ENCODE peak calls at places on chromosomes 13 and 19, in six cellular contexts. E is HL-60; W is CD4-positive, alpha-beta T cell; D is progenitor cell of endocrine pancreas; O is heart right ventricle; K is lower leg skin. H is an unnamed sample.

GRCh38 chr19:28606269-28607032 is 606.5 kb downstream of the UQCRFS1 start:
- DNase-seq in O (no peak), D (no peak), K (no peak), E (no peak), W (no peak), H (no peak)

GRCh38 chr13:32880636-32881035 is 135.6 kb upstream of the KL start:
- DNase-seq in D (no peak), W (no peak), O (no peak), E (no peak), K (no peak), H (no peak)

GRCh38 chr19:3275068-3275582 is 50.7 kb downstream of the CELF5 start:
- DNase-seq in O (no peak), E (no peak), D (peak; percentile 49), K (no peak), W (no peak), H (no peak)

GRCh38 chr19:48836089-48837017 is at the start of gene HSD17B14:
- DNase-seq in W (no peak), E (no peak), O (no peak), K (peak; percentile 93), D (peak; percentile 33), H (no peak)

GRCh38 chr13:63944896-63945295 is 2529.2 kb upstream of the PCDH20 start:
- DNase-seq in E (no peak), O (no peak), K (no peak), D (no peak), W (no peak), H (no peak)

GRCh38 chr13:30697177-30697953 is 38.0 kb upstream of the ALOX5AP start:
- DNase-seq in O (no peak), W (no peak), E (no peak), D (no peak), K (no peak), H (no peak)

GRCh38 chr19:44777715-44778347 is at the start of gene CBLC:
- DNase-seq in K (peak; percentile 90), W (no peak), E (no peak), D (peak; percentile 76), O (no peak), H (no peak)

GRCh38 chr13:110826861-110827672 is 87.8 kb downstream of the ANKRD10 start:
- DNase-seq in K (no peak), D (no peak), E (peak; percentile 68), W (no peak), O (no peak), H (no peak)

GRCh38 chr13:105365831-105366230 is 1169.6 kb downstream of the EFNB2 start:
- DNase-seq in K (no peak), E (peak; percentile 80), D (no peak), W (no peak), O (no peak), H (no peak)

GRCh38 chr13:97257800-97258799 is 36.0 kb downstream of the MBNL2 start:
- DNase-seq in E (no peak), D (no peak), W (no peak), K (peak; percentile 91), O (peak; percentile 47), H (no peak)

GRCh38 chr13:59236309-59236939 is 927.3 kb downstream of the DIAPH3 start:
- DNase-seq in K (no peak), E (no peak), O (no peak), D (no peak), W (no peak), H (no peak)

GRCh38 chr13:59236979-59237378 is 926.7 kb downstream of the DIAPH3 start:
- DNase-seq in D (no peak), E (no peak), O (no peak), W (no peak), K (no peak), H (no peak)
- TF ChIP-seq CTCF in D (no peak), E (no peak), O (no peak), W (no peak), K (no peak), H (no peak)

DNA sequence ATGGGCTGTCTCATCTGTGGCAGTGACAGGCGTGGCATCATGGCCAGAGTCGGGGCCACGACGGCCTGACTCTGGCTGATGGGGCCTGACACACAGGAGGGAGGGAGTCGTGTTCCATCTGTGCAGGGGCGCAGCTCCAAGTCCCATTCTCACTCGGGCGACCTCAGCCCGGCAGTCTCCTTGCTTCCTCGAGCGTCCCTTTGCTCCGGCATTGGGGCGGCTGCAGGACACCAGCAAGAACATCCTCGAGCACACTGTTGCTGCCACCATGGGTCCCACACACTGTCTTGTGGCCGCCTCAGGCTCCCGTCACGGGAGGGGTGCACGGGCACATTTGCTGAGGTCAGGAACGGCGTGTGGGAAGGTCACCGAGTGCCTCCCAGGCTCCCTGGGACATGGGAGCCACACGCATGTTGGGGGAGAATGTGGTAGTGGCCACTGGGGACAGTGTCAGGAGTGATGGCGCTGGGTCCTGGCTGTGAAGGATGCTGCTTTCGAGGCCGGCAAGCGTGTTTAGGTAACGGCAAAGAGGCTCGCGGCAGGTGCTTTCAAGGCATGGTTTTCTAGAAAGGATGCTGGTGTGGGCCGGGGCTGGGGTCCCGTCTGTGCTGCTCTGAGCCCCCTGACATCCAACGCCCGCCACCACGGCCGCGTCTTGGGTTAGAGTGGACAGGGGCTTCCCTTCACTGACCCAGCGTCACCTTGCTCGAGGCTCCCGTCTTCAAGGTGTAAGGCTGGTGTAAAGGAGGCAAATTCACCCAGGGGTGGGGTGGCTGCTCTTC is 3.4 kb downstream of the IZUMO4 start:
- DNase-seq in D (no peak), E (no peak), O (no peak), W (no peak), K (no peak), H (no peak)
- TF ChIP-seq CTCF in D (no peak), E (no peak), O (no peak), W (no peak), K (no peak), H (no peak)

GRCh38 chr19:1001538-1002166 is 1.4 kb downstream of the GRIN3B start:
- DNase-seq in O (peak; percentile 68), E (peak; percentile 44), K (no peak), D (peak; percentile 69), W (peak; percentile 81), H (peak; percentile 77)

GRCh38 chr19:1000591-1001537 is 645 bp downstream of the GRIN3B start:
- DNase-seq in E (no peak), O (no peak), W (no peak), D (no peak), K (no peak), H (no peak)

GRCh38 chr19:999379-999719 is 870 bp upstream of the GRIN3B start:
- DNase-seq in E (no peak), W (no peak), D (no peak), O (no peak), K (no peak), H (no peak)

GRCh38 chr19:998064-998463 is 2.2 kb upstream of the GRIN3B start:
- DNase-seq in E (no peak), O (no peak), K (no peak), W (no peak), D (no peak), H (no peak)

DNA sequence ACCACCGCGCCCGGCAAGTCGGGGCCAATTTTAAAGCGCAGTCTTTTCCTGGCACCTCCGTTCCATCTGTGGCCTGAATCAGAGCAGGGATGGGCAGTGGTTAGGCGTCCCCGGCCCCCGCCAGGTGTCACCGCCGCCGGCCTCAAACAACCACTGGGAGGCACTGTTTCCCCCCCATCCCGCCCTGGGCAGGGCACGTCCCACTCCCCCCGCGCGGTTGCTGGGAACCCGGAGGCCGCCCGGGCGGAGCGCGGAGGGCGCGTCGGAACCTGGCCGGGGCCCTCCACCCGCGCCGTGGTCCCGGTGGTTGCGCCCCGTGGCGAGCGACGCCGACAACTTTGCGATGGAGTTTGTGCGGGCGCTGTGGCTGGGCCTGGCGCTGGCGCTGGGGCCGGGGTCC is at the start of gene GRIN3B:
- DNase-seq in O (peak; percentile 50), K (no peak), W (peak; percentile 66), D (peak; percentile 75), E (peak; percentile 72), H (no peak)
- TF ChIP-seq CTCF in O (peak; percentile 61), K (no peak), W (peak; percentile 34), D (peak; percentile 71), E (peak; percentile 22), H (no peak)

GRCh38 chr13:45833663-45834062 is 17.9 kb downstream of the SIAH3 start:
- DNase-seq in E (no peak), D (no peak), W (no peak), K (no peak), O (peak; percentile 43), H (no peak)

GRCh38 chr13:45833242-45833641 is 18.3 kb downstream of the SIAH3 start:
- DNase-seq in E (no peak), W (no peak), D (no peak), K (no peak), O (no peak), H (no peak)

GRCh38 chr13:45838171-45838745 is 13.3 kb downstream of the SIAH3 start:
- DNase-seq in D (no peak), W (no peak), E (no peak), K (no peak), O (no peak), H (no peak)

GRCh38 chr13:45831851-45832250 is 19.7 kb downstream of the SIAH3 start:
- DNase-seq in D (no peak), O (no peak), W (no peak), K (no peak), E (no peak), H (no peak)

DNA sequence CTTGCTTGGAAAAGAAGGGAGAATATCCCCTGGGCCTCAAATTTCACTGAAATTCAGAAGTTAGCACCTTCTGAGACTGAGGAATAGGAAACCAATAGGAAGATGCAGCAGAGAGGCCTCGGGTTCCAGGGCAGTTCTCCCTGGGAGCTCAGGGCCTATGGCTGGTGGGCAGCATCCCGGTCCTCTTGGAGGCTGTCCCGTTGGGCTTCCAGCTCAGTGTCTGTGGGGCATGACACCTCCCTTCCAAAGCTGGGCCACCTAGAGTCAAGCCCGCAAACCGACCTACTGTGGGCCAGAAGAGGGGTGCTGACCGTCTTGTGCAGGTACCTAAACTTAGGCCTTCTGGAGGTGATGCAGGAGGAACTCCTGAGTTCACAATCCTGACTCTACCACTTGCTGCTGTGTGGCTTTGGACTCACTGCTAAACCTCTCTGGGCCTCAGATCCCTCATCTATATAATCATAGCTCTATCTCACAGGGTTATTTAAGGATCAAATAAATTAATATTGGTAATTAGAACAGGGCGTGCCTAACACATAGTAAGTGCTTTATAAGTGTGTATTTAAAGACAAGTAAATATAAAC is 17.1 kb downstream of the SIAH3 start:
- DNase-seq in W (no peak), O (no peak), D (no peak), E (no peak), K (no peak), H (no peak)
- TF ChIP-seq CTCF in W (no peak), O (no peak), D (no peak), E (no peak), K (no peak), H (no peak)

DNA sequence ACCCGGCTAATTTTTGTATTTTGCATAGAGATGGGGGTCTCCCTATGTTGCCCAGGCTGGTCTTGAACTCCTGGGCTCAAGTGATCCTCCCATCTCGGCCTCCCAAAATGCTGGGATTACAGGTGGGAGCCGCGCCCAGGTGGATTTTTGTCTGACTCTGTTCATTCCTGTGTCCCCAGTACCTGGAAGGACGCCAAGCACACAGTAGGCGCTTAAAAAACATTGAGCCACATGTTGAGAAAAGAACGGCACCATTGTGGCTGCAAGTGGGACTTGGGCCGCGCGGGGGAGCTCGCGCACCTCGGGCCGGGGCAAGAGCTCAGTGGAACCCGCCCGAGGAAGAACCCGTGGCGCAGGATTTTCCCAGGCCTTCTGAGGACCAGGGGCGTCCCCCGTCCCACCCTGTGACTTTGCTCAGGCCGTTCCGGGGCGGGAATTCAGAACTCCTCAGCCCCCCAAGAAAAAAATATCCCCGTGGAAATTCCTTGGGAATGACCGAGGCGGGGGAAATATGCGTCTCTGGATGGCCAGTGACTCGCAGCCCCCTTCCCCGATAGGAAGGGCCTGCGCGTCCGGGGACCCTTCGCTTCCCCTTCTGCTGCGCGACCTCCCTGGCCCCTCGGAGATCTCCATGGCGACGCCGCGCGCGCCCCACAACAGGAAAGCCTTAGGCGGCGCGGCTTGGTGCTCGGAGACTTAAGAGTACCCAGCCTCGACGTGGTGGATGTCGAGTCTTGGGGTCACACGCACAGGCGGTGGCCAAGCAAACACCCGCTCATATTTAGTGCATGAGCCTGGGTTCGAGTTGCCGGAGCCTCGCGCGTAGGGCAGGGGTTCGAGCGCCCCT is 1.4 kb upstream of the ICAM1 start:
- DNase-seq in K (peak; percentile 98), W (peak; percentile 90), O (peak; percentile 89), E (peak; percentile 84), D (peak; percentile 82), H (peak; percentile 93)
- TF ChIP-seq CTCF in K (no peak), W (peak; percentile 94), O (peak; percentile 97), E (peak; percentile 84), D (peak; percentile 91), H (peak; percentile 89)

H was measured in natural killer cell.